ENCODE peak calls at places on chromosomes 3 and 15, in six cellular contexts. W is AG20443, Q is SW480, O is AML-193, T is activated T-cell treated with anti-CD3 and anti-CD28 coated beads for 48 hours, L is mesenteric fat pad. X is an unnamed sample.
A peak's percentile ranks its signal among the peaks of the same experiment; 100 is the strongest.

GRCh38 chr3:29906906-29907305 is 626.0 kb downstream of the RBMS3 start:
- DNase-seq in W (peak; percentile 16), Q (no peak), O (no peak), T (no peak), L (no peak), X (no peak)

GRCh38 chr3:35674451-35675109 is 35.3 kb downstream of the ARPP21 start:
- DNase-seq in W (no peak), Q (no peak), O (no peak), T (no peak), L (no peak), X (no peak)

GRCh38 chr3:58272891-58273290 is 33.2 kb upstream of the RPP14 start:
- DNase-seq in W (no peak), Q (no peak), O (no peak), T (no peak), L (no peak), X (no peak)

GRCh38 chr3:32423956-32424558 is 32.4 kb downstream of the CMTM7 start:
- DNase-seq in W (no peak), Q (no peak), O (no peak), T (no peak), L (no peak), X (no peak)

GRCh38 chr3:64685331-64685799 is 2.4 kb downstream of the ADAMTS9 start:
- DNase-seq in W (peak; percentile 37), Q (no peak), O (no peak), T (no peak), L (no peak), X (no peak)

GRCh38 chr3:172347895-172348680 is 100.2 kb downstream of the GHSR start:
- DNase-seq in W (no peak), Q (peak; percentile 55), O (no peak), T (no peak), L (no peak), X (no peak)

GRCh38 chr15:53978248-53978906 is at the start of gene UNC13C:
- DNase-seq in W (peak; percentile 16), Q (no peak), O (no peak), T (no peak), L (no peak), X (no peak)

GRCh38 chr3:180961087-180961486 is 28.4 kb downstream of the DNAJC19 start:
- DNase-seq in W (no peak), Q (no peak), O (no peak), T (no peak), L (no peak), X (no peak)

GRCh38 chr3:171954644-171955365 is 84.6 kb upstream of the FNDC3B start:
- DNase-seq in W (no peak), Q (no peak), O (no peak), T (no peak), L (no peak), X (no peak)

GRCh38 chr15:63913786-63914185 is 80.0 kb upstream of the HERC1 start:
- DNase-seq in W (no peak), Q (no peak), O (no peak), T (no peak), L (no peak), X (no peak)

GRCh38 chr3:14861031-14861430 is 42.3 kb downstream of the FGD5 start:
- DNase-seq in W (no peak), Q (no peak), O (no peak), T (no peak), L (no peak), X (no peak)

GRCh38 chr3:96331341-96331740 is 483.1 kb upstream of the EPHA6 start:
- DNase-seq in W (no peak), Q (no peak), O (no peak), T (no peak), L (no peak), X (no peak)

GRCh38 chr3:10939556-10939955 is 53.0 kb upstream of the SLC6A1 start:
- DNase-seq in W (no peak), Q (no peak), O (no peak), T (no peak), L (no peak), X (no peak)

GRCh38 chr3:72380193-72380592 is 468.1 kb downstream of the SHQ1 start:
- DNase-seq in W (peak; percentile 80), Q (no peak), O (no peak), T (no peak), L (no peak), X (peak; percentile 83)

GRCh38 chr15:42461261-42461660 is 29.7 kb downstream of the ZNF106 start:
- DNase-seq in W (no peak), Q (no peak), O (no peak), T (no peak), L (no peak), X (no peak)

GRCh38 chr3:141764946-141765345 is 1.7 kb downstream of the GRK7 start:
- DNase-seq in W (no peak), Q (no peak), O (no peak), T (no peak), L (no peak), X (no peak)